ENCODE peak calls at places on chromosome 19, in five cellular contexts. U is activated CD4-positive, CD25-positive, alpha-beta regulatory T cell treated with anti-CD3 and anti-CD28 coated beads, Interleukin-2, amount 50 U/mL, for 16 hours; M is hypothalamus; H is NCI-H748 treated with DMSO at 0.1 percent for 48 hours; Z is COR-L47. D is an unnamed sample.

GRCh38 chr19:13010038-13010991 is 15.0 kb downstream of the NFIX start:
- DNase-seq in U (no peak), M (no peak), H (no peak), Z (no peak), D (peak; percentile 85)

GRCh38 chr19:7527516-7528191 is 5.2 kb downstream of the MCOLN1 start:
- DNase-seq in U (no peak), M (no peak), Z (no peak), H (no peak), D (peak; percentile 40)

GRCh38 chr19:41298327-41298964 is 11.5 kb upstream of the CCDC97 start:
- DNase-seq in H (no peak), M (peak; percentile 25), Z (peak; percentile 2), U (no peak), D (no peak)

GRCh38 chr19:15479391-15480345 is at the start of gene PGLYRP2:
- DNase-seq in U (no peak), M (no peak), H (no peak), Z (no peak), D (no peak)

GRCh38 chr19:55956431-55956830 is 8.8 kb downstream of the NLRP8 start:
- DNase-seq in H (no peak), M (no peak), U (no peak), Z (no peak), D (no peak)

GRCh38 chr19:51002542-51003311 is 1.3 kb upstream of the KLK8 start:
- DNase-seq in Z (no peak), H (no peak), U (no peak), M (no peak), D (peak; percentile 94)

GRCh38 chr19:7502552-7502951 is 13.4 kb upstream of the ZNF358 start:
- DNase-seq in Z (no peak), U (no peak), H (no peak), M (no peak), D (no peak)

GRCh38 chr19:49678970-49679831 is 2.1 kb downstream of the PRMT1 start:
- DNase-seq in M (no peak), U (no peak), H (no peak), Z (no peak), D (no peak)

GRCh38 chr19:42606660-42607351 is 12.1 kb upstream of the CEACAM8 start:
- DNase-seq in H (peak; percentile 75), U (peak; percentile 3), Z (peak; percentile 42), M (no peak), D (peak; percentile 90)

GRCh38 chr19:4722671-4723464 is 774 bp downstream of the DPP9 start:
- DNase-seq in M (no peak), U (no peak), Z (no peak), H (no peak), D (peak; percentile 41)

GRCh38 chr19:49441210-49441959 is at the start of gene SLC17A7:
- DNase-seq in Z (no peak), U (no peak), M (no peak), H (peak; percentile 50), D (peak; percentile 98)